ENCODE peak calls at places on chromosomes 4 and X, in five cellular contexts. One of them, this sample, is unnamed.

GRCh38 chr4:8147231-8147970 is 11.2 kb downstream of the ABLIM2 start:
- DNase-seq in HCT116: no peak
- DNase-seq in uterus: no peak
- DNase-seq in MM.1S: no peak
- DNase-seq in transverse colon: no peak
- DNase-seq in this sample: no peak

GRCh38 chr4:92163348-92163747 is 140.4 kb upstream of the GRID2 start:
- DNase-seq in HCT116: peak; percentile 16
- DNase-seq in transverse colon: no peak
- DNase-seq in uterus: no peak
- DNase-seq in MM.1S: peak; percentile 27
- DNase-seq in this sample: no peak

GRCh38 chr4:146567396-146567795 is 45.7 kb upstream of the SLC10A7 start:
- DNase-seq in MM.1S: no peak
- DNase-seq in transverse colon: no peak
- DNase-seq in uterus: no peak
- DNase-seq in HCT116: no peak
- DNase-seq in this sample: no peak

GRCh38 chr4:153661915-153662314 is 22.2 kb upstream of the TLR2 start:
- DNase-seq in uterus: no peak
- DNase-seq in HCT116: no peak
- DNase-seq in transverse colon: no peak
- DNase-seq in MM.1S: no peak
- DNase-seq in this sample: no peak

GRCh38 chrX:22196151-22196550 is 76.6 kb upstream of the CBLL2 start:
- DNase-seq in HCT116: no peak
- DNase-seq in uterus: no peak
- DNase-seq in transverse colon: no peak
- DNase-seq in MM.1S: no peak
- DNase-seq in this sample: no peak

GRCh38 chrX:120743266-120743665 is 113.4 kb upstream of the C1GALT1C1 start:
- DNase-seq in transverse colon: no peak
- DNase-seq in MM.1S: no peak
- DNase-seq in uterus: no peak
- DNase-seq in HCT116: no peak
- DNase-seq in this sample: no peak

GRCh38 chrX:73562458-73562857 is 539 bp upstream of the CHIC1 start:
- DNase-seq in transverse colon: no peak
- DNase-seq in uterus: no peak
- DNase-seq in MM.1S: no peak
- DNase-seq in HCT116: no peak
- DNase-seq in this sample: no peak

GRCh38 chr4:65670331-65671031 is at the start of gene EPHA5:
- DNase-seq in transverse colon: no peak
- DNase-seq in uterus: peak; percentile 79
- DNase-seq in MM.1S: peak; percentile 25
- DNase-seq in HCT116: no peak
- DNase-seq in this sample: peak; percentile 81

GRCh38 chrX:12758291-12758690 is 32.9 kb upstream of the PRPS2 start:
- DNase-seq in MM.1S: peak; percentile 25
- DNase-seq in uterus: no peak
- DNase-seq in transverse colon: no peak
- DNase-seq in HCT116: no peak
- DNase-seq in this sample: no peak

GRCh38 chrX:117636826-117637225 is 479.8 kb downstream of the KLHL13 start:
- DNase-seq in HCT116: no peak
- DNase-seq in transverse colon: no peak
- DNase-seq in uterus: no peak
- DNase-seq in MM.1S: no peak
- DNase-seq in this sample: no peak

GRCh38 chr4:23889814-23890269 is at the start of gene PPARGC1A:
- DNase-seq in HCT116: no peak
- DNase-seq in uterus: peak; percentile 37
- DNase-seq in transverse colon: peak; percentile 81
- DNase-seq in MM.1S: peak; percentile 91
- DNase-seq in this sample: peak; percentile 75

GRCh38 chr4:159677521-159677920 is 574.6 kb downstream of the RAPGEF2 start:
- DNase-seq in transverse colon: no peak
- DNase-seq in HCT116: no peak
- DNase-seq in MM.1S: no peak
- DNase-seq in uterus: no peak
- DNase-seq in this sample: no peak

GRCh38 chr4:75142850-75143249 is 209.9 kb downstream of the PARM1 start:
- DNase-seq in uterus: no peak
- DNase-seq in HCT116: no peak
- DNase-seq in transverse colon: no peak
- DNase-seq in MM.1S: no peak
- DNase-seq in this sample: no peak

GRCh38 chr4:140149851-140150635 is 3.9 kb downstream of the MAML3 start:
- DNase-seq in HCT116: peak; percentile 38
- DNase-seq in MM.1S: peak; percentile 92
- DNase-seq in uterus: peak; percentile 78
- DNase-seq in transverse colon: peak; percentile 85
- DNase-seq in this sample: peak; percentile 81

GRCh38 chr4:113953888-113954287 is 25.6 kb downstream of the ARSJ start:
- DNase-seq in HCT116: no peak
- DNase-seq in transverse colon: no peak
- DNase-seq in uterus: no peak
- DNase-seq in MM.1S: no peak
- DNase-seq in this sample: no peak

GRCh38 chrX:82230013-82230412 is 1028.1 kb downstream of the SH3BGRL start:
- DNase-seq in transverse colon: no peak
- DNase-seq in HCT116: no peak
- DNase-seq in MM.1S: no peak
- DNase-seq in uterus: no peak
- DNase-seq in this sample: no peak

GRCh38 chr4:156779046-156779445 is 192.6 kb downstream of the PDGFC start:
- DNase-seq in HCT116: no peak
- DNase-seq in uterus: peak; percentile 16
- DNase-seq in MM.1S: no peak
- DNase-seq in transverse colon: no peak
- DNase-seq in this sample: no peak

GRCh38 chr4:48047421-48047844 is 30.9 kb downstream of the NIPAL1 start:
- DNase-seq in transverse colon: peak; percentile 39
- DNase-seq in MM.1S: peak; percentile 73
- DNase-seq in HCT116: no peak
- DNase-seq in uterus: no peak
- DNase-seq in this sample: no peak

GRCh38 chrX:139290310-139290709 is 240.2 kb upstream of the F9 start:
- DNase-seq in transverse colon: no peak
- DNase-seq in MM.1S: peak; percentile 65
- DNase-seq in uterus: no peak
- DNase-seq in HCT116: no peak
- DNase-seq in this sample: no peak

GRCh38 chrX:129932792-129933321 is 26.9 kb downstream of the UTP14A start:
- DNase-seq in transverse colon: peak; percentile 26
- DNase-seq in HCT116: no peak
- DNase-seq in uterus: peak; percentile 40
- DNase-seq in MM.1S: no peak
- DNase-seq in this sample: peak; percentile 21

GRCh38 chr4:85828295-85828910 is 353.5 kb downstream of the ARHGAP24 start:
- DNase-seq in MM.1S: no peak
- DNase-seq in transverse colon: no peak
- DNase-seq in uterus: no peak
- DNase-seq in HCT116: no peak
- DNase-seq in this sample: no peak

GRCh38 chr4:73752424-73752823 is 12.1 kb downstream of the CXCL8 start:
- DNase-seq in HCT116: no peak
- DNase-seq in uterus: no peak
- DNase-seq in transverse colon: no peak
- DNase-seq in MM.1S: no peak
- DNase-seq in this sample: no peak

GRCh38 chrX:3176439-3176820 is 135.2 kb downstream of the ARSF start:
- DNase-seq in MM.1S: no peak
- DNase-seq in transverse colon: no peak
- DNase-seq in HCT116: no peak
- DNase-seq in uterus: no peak
- DNase-seq in this sample: no peak

DNA sequence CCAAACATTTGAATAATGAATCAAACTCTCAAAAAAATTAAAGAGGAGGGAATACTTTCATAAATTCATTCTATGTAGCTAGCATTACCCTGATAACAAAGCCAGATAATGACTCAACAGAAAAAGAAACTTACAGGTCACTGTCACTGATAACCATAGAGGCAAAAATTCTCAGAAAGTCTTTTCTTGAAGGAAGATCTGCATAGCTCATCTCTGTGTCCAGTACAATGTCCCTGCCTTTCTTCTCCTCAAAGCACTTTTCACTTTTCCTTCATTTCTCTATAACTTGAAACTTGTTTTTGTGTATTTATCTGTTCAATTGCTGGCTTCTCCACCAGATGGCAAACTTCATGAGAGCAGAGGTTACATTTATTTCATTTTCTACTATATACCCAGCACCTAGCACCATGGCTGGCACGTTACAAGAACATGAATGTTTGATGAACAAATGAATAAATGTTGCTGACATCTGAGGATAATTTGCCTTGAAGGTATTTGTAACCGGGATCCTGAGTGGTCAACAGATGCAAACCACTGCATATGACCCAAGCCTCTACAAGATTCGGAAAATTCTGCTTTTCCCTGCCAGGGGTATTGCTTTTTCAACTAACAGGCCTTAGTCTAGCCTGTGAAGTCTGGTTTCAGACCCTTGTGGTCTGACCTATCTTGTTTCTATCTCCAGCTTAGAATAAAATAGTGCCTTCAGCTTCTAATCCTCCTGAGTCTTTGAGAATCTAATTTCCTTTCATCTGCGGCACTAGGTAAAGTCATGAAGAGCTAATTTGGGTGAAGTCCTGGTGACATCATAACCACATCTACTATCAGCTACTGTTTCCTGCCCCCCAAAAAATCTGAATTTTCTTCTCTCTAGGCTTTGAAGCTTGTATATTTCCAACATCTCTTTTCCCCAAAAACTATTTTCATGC is 52.5 kb upstream of the ANTXR2 start:
- DNase-seq in uterus: no peak
- DNase-seq in HCT116: peak; percentile 18
- DNase-seq in MM.1S: peak; percentile 17
- DNase-seq in transverse colon: peak; percentile 8
- DNase-seq in this sample: no peak
- TF ChIP-seq CTCF in uterus: peak; percentile 42
- TF ChIP-seq CTCF in HCT116: peak; percentile 75
- TF ChIP-seq CTCF in MM.1S: peak; percentile 51
- TF ChIP-seq CTCF in transverse colon: peak; percentile 33
- TF ChIP-seq CTCF in this sample: peak; percentile 62

DNA sequence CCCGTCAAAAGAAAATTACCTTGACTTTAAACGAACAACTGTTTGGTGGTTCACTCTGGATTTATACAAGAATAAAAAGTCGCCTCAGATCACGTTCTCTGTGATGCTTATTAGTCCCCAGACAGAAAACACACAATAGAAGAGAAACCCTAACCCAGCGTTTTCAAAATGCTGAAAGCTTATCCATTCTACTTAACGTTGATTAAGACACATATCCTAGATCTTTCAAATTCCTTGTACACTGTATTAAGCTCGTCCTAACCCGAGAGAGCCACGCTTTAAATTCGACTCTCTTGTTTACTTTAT is 786 bp upstream of the PITX2 start:
- DNase-seq in transverse colon: no peak
- DNase-seq in HCT116: no peak
- DNase-seq in uterus: no peak
- DNase-seq in MM.1S: no peak
- DNase-seq in this sample: no peak
- H3K4me1 ChIP-seq in transverse colon: peaks cover 6% of the 10 kb centered on the region
- H3K4me1 ChIP-seq in HCT116: peaks cover 14% of the 10 kb centered on the region
- H3K4me1 ChIP-seq in uterus: peaks cover 11% of the 10 kb centered on the region
- H3K4me1 ChIP-seq in MM.1S: no peaks in the 10 kb centered on the region
- H3K4me1 ChIP-seq in this sample: no peaks in the 10 kb centered on the region

GRCh38 chrX:111100191-111100590 is 4.2 kb downstream of the PAK3 start:
- DNase-seq in uterus: no peak
- DNase-seq in MM.1S: peak; percentile 58
- DNase-seq in transverse colon: peak; percentile 10
- DNase-seq in HCT116: peak; percentile 10
- DNase-seq in this sample: peak; percentile 24
- TF ChIP-seq CTCF in uterus: peak; percentile 9
- TF ChIP-seq CTCF in MM.1S: peak; percentile 57
- TF ChIP-seq CTCF in transverse colon: peak; percentile 28
- TF ChIP-seq CTCF in HCT116: peak; percentile 24
- TF ChIP-seq CTCF in this sample: peak; percentile 45

GRCh38 chrX:53050841-53051240 is 2.3 kb downstream of the GPR173 start:
- DNase-seq in HCT116: no peak
- DNase-seq in MM.1S: no peak
- DNase-seq in uterus: no peak
- DNase-seq in transverse colon: no peak
- DNase-seq in this sample: no peak
- H3K4me1 ChIP-seq in HCT116: peaks cover 8% of the 10 kb centered on the region
- H3K4me1 ChIP-seq in MM.1S: no peaks in the 10 kb centered on the region
- H3K4me1 ChIP-seq in uterus: no peaks in the 10 kb centered on the region
- H3K4me1 ChIP-seq in transverse colon: no peaks in the 10 kb centered on the region
- H3K4me1 ChIP-seq in this sample: peaks cover 6% of the 10 kb centered on the region

GRCh38 chr4:116849620-116850019 is 235.8 kb downstream of the TRAM1L1 start:
- DNase-seq in transverse colon: no peak
- DNase-seq in HCT116: no peak
- DNase-seq in uterus: no peak
- DNase-seq in MM.1S: no peak
- DNase-seq in this sample: no peak
- TF ChIP-seq CTCF in transverse colon: no peak
- TF ChIP-seq CTCF in HCT116: peak; percentile 14
- TF ChIP-seq CTCF in uterus: no peak
- TF ChIP-seq CTCF in MM.1S: no peak
- TF ChIP-seq CTCF in this sample: peak; percentile 68

DNA sequence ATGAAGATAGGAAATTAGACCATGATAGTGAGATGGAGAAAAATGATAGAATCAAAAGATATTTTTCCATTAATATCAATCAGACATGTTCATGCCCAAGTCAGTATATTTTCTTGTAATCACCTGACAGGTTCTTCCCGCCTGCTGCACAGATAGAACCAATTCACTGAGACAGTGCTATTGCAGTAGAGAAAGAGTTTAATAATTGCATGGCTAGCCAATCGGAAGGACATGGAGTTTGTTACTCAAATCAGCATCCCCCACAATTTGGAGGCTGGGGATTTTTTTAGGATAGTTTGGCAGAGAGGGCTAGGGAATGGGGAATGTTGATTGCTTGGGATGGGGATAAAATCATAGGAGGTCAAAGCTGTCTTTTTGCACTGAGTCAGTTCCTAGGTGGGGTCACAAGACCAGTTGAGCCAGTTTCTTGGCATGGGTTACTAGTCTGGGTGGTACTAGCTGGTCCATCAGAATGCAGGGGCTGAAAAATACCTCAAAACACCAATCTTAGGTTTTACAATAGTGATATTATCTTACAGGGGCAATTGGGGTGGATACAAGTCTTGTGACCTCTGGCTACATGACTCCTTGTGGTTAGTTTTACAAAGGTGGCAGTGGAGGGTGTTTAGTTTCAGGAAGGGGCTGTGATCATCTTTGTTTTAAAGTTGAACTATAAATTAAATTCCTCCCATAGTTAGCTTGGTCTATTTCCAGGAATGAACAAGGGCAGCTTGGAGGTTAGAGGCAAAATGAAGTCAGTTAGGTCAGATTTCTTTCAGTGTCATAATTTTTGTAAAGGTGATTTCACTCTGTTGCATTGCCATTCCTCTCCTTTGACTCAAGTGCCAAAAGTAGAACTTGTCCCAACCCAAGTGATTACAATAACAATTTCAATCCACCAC is 100.3 kb upstream of the PDE5A start:
- DNase-seq in MM.1S: no peak
- DNase-seq in transverse colon: no peak
- DNase-seq in uterus: no peak
- DNase-seq in HCT116: no peak
- DNase-seq in this sample: no peak
- H3K4me1 ChIP-seq in MM.1S: no peaks in the 10 kb centered on the region
- H3K4me1 ChIP-seq in transverse colon: peaks cover 34% of the 10 kb centered on the region
- H3K4me1 ChIP-seq in uterus: no peaks in the 10 kb centered on the region
- H3K4me1 ChIP-seq in HCT116: peaks cover 15% of the 10 kb centered on the region
- H3K4me1 ChIP-seq in this sample: no peaks in the 10 kb centered on the region

GRCh38 chr4:36043901-36044300 is 200.4 kb downstream of the ARAP2 start:
- DNase-seq in MM.1S: no peak
- DNase-seq in HCT116: no peak
- DNase-seq in transverse colon: no peak
- DNase-seq in uterus: no peak
- DNase-seq in this sample: no peak
- TF ChIP-seq CTCF in MM.1S: no peak
- TF ChIP-seq CTCF in HCT116: no peak
- TF ChIP-seq CTCF in transverse colon: no peak
- TF ChIP-seq CTCF in uterus: no peak
- TF ChIP-seq CTCF in this sample: no peak